ENCODE peak calls at places on chromosome 5, in nine cellular contexts. F, C, Q, J, D, Y, B, Z and L are unnamed samples.

GRCh38 chr5:52895070-52895469 is 94.1 kb upstream of the ITGA2 start:
- DNase-seq in J (no peak), Q (no peak), Y (no peak), Z (no peak), F (no peak), D (no peak), B (no peak), C (no peak), L (no peak)

GRCh38 chr5:19531374-19531952 is 456.5 kb downstream of the CDH18 start:
- DNase-seq in Z (no peak), J (no peak), B (no peak), C (peak), Q (no peak), D (no peak), Y (no peak), F (no peak), L (no peak)

GRCh38 chr5:59099995-59100345 is 517.1 kb downstream of the RAB3C start:
- DNase-seq in F (no peak), Z (no peak), C (no peak), J (no peak), D (no peak), Q (no peak), Y (no peak), B (no peak), L (no peak)

GRCh38 chr5:28226407-28226806 is 1188.0 kb upstream of the CDH9 start:
- DNase-seq in F (no peak), D (no peak), Y (no peak), C (no peak), Z (no peak), B (no peak), J (no peak), Q (no peak), L (no peak)

GRCh38 chr5:926416-927171 is 33.9 kb downstream of the TRIP13 start:
- DNase-seq in C (no peak), B (no peak), Z (no peak), F (peak), Q (peak), D (no peak), J (no peak), Y (no peak), L (no peak)

GRCh38 chr5:89211836-89212235 is 328.9 kb upstream of the MEF2C start:
- DNase-seq in F (no peak), B (no peak), Z (no peak), C (no peak), Q (no peak), Y (no peak), D (peak), J (peak), L (no peak)

GRCh38 chr5:101018299-101018698 is 115.2 kb upstream of the ST8SIA4 start:
- DNase-seq in C (peak), B (no peak), F (no peak), D (no peak), Z (no peak), Y (no peak), Q (no peak), J (peak), L (no peak)

GRCh38 chr5:134003064-134003956 is 1.5 kb downstream of the VDAC1 start:
- DNase-seq in D (no peak), J (no peak), C (no peak), F (no peak), Z (no peak), Q (no peak), B (peak), Y (no peak), L (peak)

GRCh38 chr5:149826574-149826973 is 96.5 kb downstream of the PPARGC1B start:
- DNase-seq in Q (no peak), F (no peak), Z (no peak), C (no peak), J (no peak), Y (no peak), B (no peak), D (no peak), L (no peak)

GRCh38 chr5:139396691-139397090 is 1.8 kb upstream of the PROB1 start:
- DNase-seq in C (no peak), Z (no peak), J (no peak), F (no peak), D (no peak), Q (no peak), B (no peak), Y (no peak), L (peak)

GRCh38 chr5:120684213-120684612 is 220.1 kb downstream of the PRR16 start:
- DNase-seq in D (no peak), J (no peak), Y (no peak), C (peak), B (no peak), Z (no peak), Q (no peak), F (no peak), L (no peak)

GRCh38 chr5:179874536-179875292 is 16.1 kb upstream of the MRNIP start:
- DNase-seq in F (no peak), Q (no peak), Z (no peak), J (no peak), C (no peak), B (no peak), Y (no peak), D (no peak), L (peak)

GRCh38 chr5:178383919-178384814 is 151.6 kb upstream of the PHYKPL start:
- DNase-seq in Z (no peak), Y (no peak), B (no peak), J (no peak), C (no peak), D (no peak), F (peak), Q (no peak), L (peak)

GRCh38 chr5:155943516-155944407 is 383.2 kb upstream of the SGCD start:
- DNase-seq in Y (peak), C (peak), D (peak), Q (peak), J (peak), F (peak), B (peak), Z (no peak), L (no peak)

GRCh38 chr5:142734904-142735190 is 35.3 kb upstream of the ARHGAP26 start:
- DNase-seq in Q (no peak), B (no peak), D (no peak), Y (no peak), C (no peak), Z (no peak), J (no peak), F (no peak), L (no peak)

GRCh38 chr5:160385496-160385895 is 14.4 kb downstream of the FAM200C start:
- DNase-seq in Q (no peak), C (no peak), Y (no peak), F (no peak), B (no peak), D (no peak), Z (no peak), J (no peak), L (no peak)

GRCh38 chr5:160387445-160387844 is 12.4 kb downstream of the FAM200C start:
- DNase-seq in J (no peak), D (no peak), B (no peak), Q (no peak), Y (no peak), C (no peak), Z (no peak), F (no peak), L (no peak)

GRCh38 chr5:160395111-160395510 is 4.7 kb downstream of the FAM200C start:
- DNase-seq in J (no peak), D (no peak), F (no peak), B (no peak), Q (no peak), Z (no peak), C (no peak), Y (no peak), L (no peak)

GRCh38 chr5:160390787-160391696 is 8.8 kb downstream of the FAM200C start:
- DNase-seq in Q (peak), C (no peak), B (no peak), Y (no peak), Z (no peak), J (no peak), D (no peak), F (no peak), L (no peak)
- TF ChIP-seq CTCF in Q (peak), C (no peak), B (peak), Y (peak), Z (no peak), J (peak), D (peak), F (no peak), L (peak)

GRCh38 chr5:119255571-119256356 is 100.1 kb upstream of the TNFAIP8 start:
- DNase-seq in Q (no peak), D (no peak), Y (peak), F (peak), Z (no peak), J (no peak), C (no peak), B (no peak), L (no peak)
- TF ChIP-seq CTCF in Q (peak), D (peak), Y (peak), F (no peak), Z (no peak), J (no peak), C (no peak), B (peak), L (peak)

GRCh38 chr5:68353624-68354023 is 138.1 kb downstream of the PIK3R1 start:
- DNase-seq in B (no peak), C (no peak), F (no peak), Q (no peak), Z (peak), Y (no peak), D (no peak), J (no peak), L (no peak)
- TF ChIP-seq CTCF in B (no peak), C (no peak), F (no peak), Q (no peak), Z (no peak), Y (no peak), D (no peak), J (no peak), L (no peak)

DNA sequence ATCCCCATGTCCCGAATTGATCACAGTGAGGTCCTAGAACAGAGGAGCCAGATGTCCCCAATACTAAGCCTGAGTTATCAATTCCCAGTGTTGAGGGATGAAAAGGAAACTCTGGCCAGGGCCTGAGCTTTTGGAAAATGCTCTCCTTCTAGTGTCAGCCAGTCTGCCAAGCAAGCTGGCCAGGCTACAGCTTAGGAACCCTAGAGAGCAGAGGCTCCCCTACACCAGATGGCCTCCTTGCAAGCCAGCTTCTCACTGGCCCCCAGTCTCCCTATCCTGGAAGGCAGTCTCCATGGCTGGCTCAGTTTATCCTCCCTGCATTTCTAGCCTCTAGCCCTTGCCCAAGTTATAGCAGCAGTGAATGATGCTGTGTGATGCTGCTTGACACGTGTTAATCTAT is 204.7 kb upstream of the WWC1 start:
- DNase-seq in D (no peak), B (no peak), Y (no peak), J (no peak), Z (no peak), C (no peak), Q (no peak), F (no peak), L (no peak)
- TF ChIP-seq CTCF in D (no peak), B (no peak), Y (no peak), J (no peak), Z (no peak), C (peak), Q (no peak), F (no peak), L (peak)

DNA sequence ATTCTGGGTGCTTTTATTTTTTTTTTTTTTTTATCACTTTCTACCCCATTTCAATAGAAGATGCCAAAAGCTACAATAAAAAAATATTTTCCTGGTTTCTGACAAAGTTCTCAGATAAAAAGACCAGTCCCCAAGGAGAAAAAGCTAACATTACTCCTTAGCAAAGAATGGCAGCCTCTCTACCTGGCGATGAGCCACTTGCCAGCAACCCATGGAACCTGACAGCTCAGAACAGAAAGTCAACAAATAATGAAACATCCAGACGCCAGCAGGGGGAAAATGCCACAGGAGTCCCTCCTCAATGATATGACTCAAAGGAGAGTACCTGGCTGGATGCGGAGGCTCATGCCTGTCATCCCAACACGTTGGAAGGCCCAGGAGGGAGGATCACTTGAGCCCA is 123.2 kb downstream of the MYO10 start:
- DNase-seq in B (no peak), Y (peak), C (peak), Q (no peak), D (no peak), J (peak), F (no peak), Z (no peak), L (no peak)
- TF ChIP-seq CTCF in B (no peak), Y (no peak), C (no peak), Q (no peak), D (no peak), J (peak), F (no peak), Z (no peak), L (peak)

GRCh38 chr5:169748189-169748588 is 111.1 kb downstream of the DOCK2 start:
- DNase-seq in C (no peak), J (no peak), Z (no peak), Y (no peak), F (no peak), D (no peak), Q (no peak), B (no peak), L (no peak)
- TF ChIP-seq CTCF in C (no peak), J (no peak), Z (no peak), Y (no peak), F (no peak), D (no peak), Q (no peak), B (no peak), L (no peak)